ENCODE peak calls at places on chromosomes 1 and 21, in six cellular contexts. I is aorta; E is CD4-positive, alpha-beta memory T cell; U is astrocyte; J is CD8-positive, alpha-beta memory T cell; X is A673. C is an unnamed sample.
A peak's percentile ranks its signal among the peaks of the same experiment; 100 is the strongest.

GRCh38 chr1:227891223-227891954 is 56.3 kb downstream of the WNT9A start:
- DNase-seq in J (no peak), I (peak; percentile 33), U (no peak), E (no peak), X (no peak), C (no peak)

GRCh38 chr1:3902546-3902945 is 2.5 kb upstream of the C1orf174 start:
- DNase-seq in X (no peak), I (peak; percentile 15), J (no peak), E (peak; percentile 41), U (no peak), C (peak; percentile 79)

GRCh38 chr1:54340434-54340833 is 65.8 kb downstream of the SSBP3 start:
- DNase-seq in I (no peak), E (no peak), U (no peak), J (no peak), X (no peak), C (no peak)

GRCh38 chr1:151841141-151841540 is 1.5 kb upstream of the C2CD4D start:
- DNase-seq in X (no peak), U (peak; percentile 83), E (no peak), J (no peak), I (peak; percentile 28), C (no peak)

GRCh38 chr1:216758182-216758581 is 35.0 kb upstream of the ESRRG start:
- DNase-seq in J (no peak), X (no peak), U (no peak), I (no peak), E (no peak), C (no peak)

GRCh38 chr1:30475966-30476365 is 247.4 kb downstream of the MATN1 start:
- DNase-seq in U (no peak), X (no peak), E (no peak), I (no peak), J (no peak), C (no peak)

GRCh38 chr1:156608981-156609380 is 7.7 kb upstream of the GPATCH4 start:
- DNase-seq in E (peak; percentile 57), J (peak; percentile 39), U (no peak), I (no peak), X (peak; percentile 42), C (peak; percentile 86)

GRCh38 chr1:225765982-225766674 is 11.5 kb upstream of the SRP9 start:
- DNase-seq in E (no peak), I (no peak), X (no peak), U (no peak), J (no peak), C (no peak)

GRCh38 chr21:15455819-15456462 is 273.8 kb upstream of the USP25 start:
- DNase-seq in X (no peak), J (no peak), E (no peak), I (no peak), U (no peak), C (no peak)

GRCh38 chr1:58570094-58570493 is 7.0 kb downstream of the TACSTD2 start:
- DNase-seq in E (no peak), I (no peak), U (no peak), X (no peak), J (no peak), C (no peak)

GRCh38 chr21:42107881-42108553 is 36.9 kb downstream of the UMODL1 start:
- DNase-seq in E (peak; percentile 71), U (peak; percentile 25), I (peak; percentile 77), J (peak; percentile 23), X (peak; percentile 61), C (peak; percentile 95)
- H3K4me1 ChIP-seq in E (peaks cover 12% of the 10 kb centered on the region), U (no peaks in the 10 kb centered on the region), I (no peaks in the 10 kb centered on the region), J (peaks cover 16% of the 10 kb centered on the region), X (peaks cover 4% of the 10 kb centered on the region), C (peaks cover 31% of the 10 kb centered on the region)

GRCh38 chr1:209319549-209319948 is 264.0 kb upstream of the CAMK1G start:
- DNase-seq in E (no peak), J (no peak), U (no peak), I (no peak), X (no peak), C (no peak)

GRCh38 chr1:209323743-209324142 is 259.8 kb upstream of the CAMK1G start:
- DNase-seq in I (no peak), X (no peak), J (no peak), U (no peak), E (no peak), C (no peak)

GRCh38 chr1:209319057-209319432 is 264.5 kb upstream of the CAMK1G start:
- DNase-seq in J (no peak), U (no peak), X (no peak), I (no peak), E (no peak), C (no peak)

GRCh38 chr1:209316929-209317328 is 266.6 kb upstream of the CAMK1G start:
- DNase-seq in I (no peak), U (no peak), X (no peak), E (no peak), J (no peak), C (no peak)

GRCh38 chr1:209318302-209319056 is 265.0 kb upstream of the CAMK1G start:
- DNase-seq in E (no peak), J (no peak), X (no peak), U (peak; percentile 31), I (no peak), C (no peak)
- H3K4me1 ChIP-seq in E (no peaks in the 10 kb centered on the region), J (no peaks in the 10 kb centered on the region), X (no peaks in the 10 kb centered on the region), U (peaks cover 9% of the 10 kb centered on the region), I (no peaks in the 10 kb centered on the region), C (no peaks in the 10 kb centered on the region)

DNA sequence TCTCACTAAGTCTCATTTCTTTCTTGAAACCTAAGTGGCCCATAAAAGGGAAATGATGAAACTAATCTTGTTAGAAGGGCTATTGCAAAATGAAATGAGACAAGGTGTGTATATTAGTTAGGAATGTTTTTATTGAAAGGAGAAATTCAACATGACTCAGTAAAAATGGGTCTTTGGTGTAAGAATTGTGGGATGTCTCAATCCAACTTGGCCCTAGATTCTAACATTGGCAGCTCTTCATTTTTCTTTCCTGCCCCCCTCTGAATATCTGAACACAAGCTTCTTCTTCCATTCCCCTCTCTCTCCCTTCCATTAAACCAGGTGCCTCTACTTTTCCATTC is 26.8 kb upstream of the TARBP1 start:
- DNase-seq in U (peak; percentile 79), J (no peak), I (no peak), X (peak; percentile 81), E (no peak), C (no peak)
- H3K4me1 ChIP-seq in U (peaks cover 17% of the 10 kb centered on the region), J (no peaks in the 10 kb centered on the region), I (peaks cover 3% of the 10 kb centered on the region), X (peaks cover 47% of the 10 kb centered on the region), E (no peaks in the 10 kb centered on the region), C (peaks cover 7% of the 10 kb centered on the region)

DNA sequence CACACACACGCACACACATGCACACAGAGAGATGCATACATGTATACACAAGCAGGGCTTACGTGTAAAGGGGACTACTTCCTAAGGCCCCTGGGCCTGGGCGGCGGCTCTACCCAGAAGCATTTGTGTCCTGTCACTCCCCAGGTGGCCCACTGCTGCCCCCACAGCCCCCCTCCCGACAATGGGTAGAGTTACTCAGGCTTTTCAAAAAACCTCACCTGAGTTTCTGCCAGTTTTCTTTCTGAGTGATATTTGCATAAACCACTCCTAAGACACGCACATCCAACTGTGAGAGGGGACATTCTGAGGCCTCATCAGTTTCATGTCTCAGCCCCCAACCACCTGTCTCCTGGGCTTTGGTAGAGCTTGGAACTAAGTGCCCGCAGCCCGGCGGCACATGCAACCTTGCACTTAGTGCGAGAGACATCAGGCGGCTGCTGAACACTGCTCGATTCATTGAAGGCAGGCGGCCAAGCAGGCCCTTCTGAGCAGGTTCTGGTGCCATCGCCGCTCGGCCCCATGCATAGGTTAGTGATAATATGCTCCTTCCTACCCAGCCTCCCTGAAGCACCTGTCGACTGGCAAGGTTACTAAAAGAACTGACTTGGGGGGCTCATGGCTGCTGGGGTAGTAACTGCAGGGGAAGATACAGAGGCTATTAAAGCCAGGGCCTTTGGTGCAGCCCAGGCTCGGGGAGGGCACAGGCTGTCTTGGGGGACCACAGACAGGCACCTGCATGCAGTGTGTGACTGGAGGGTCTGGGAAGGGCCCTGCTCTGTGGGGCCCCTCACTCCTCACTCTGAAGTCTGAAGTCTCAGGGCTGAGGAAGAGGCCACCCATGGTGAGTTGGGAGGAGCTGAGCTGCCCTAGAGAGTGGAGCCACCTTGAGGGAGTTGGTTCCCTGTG is 364.2 kb upstream of the VAMP3 start:
- DNase-seq in J (no peak), X (no peak), E (no peak), I (peak; percentile 20), U (no peak), C (peak; percentile 43)
- H3K4me1 ChIP-seq in J (no peaks in the 10 kb centered on the region), X (no peaks in the 10 kb centered on the region), E (no peaks in the 10 kb centered on the region), I (no peaks in the 10 kb centered on the region), U (peaks cover 9% of the 10 kb centered on the region), C (peaks cover 16% of the 10 kb centered on the region)

DNA sequence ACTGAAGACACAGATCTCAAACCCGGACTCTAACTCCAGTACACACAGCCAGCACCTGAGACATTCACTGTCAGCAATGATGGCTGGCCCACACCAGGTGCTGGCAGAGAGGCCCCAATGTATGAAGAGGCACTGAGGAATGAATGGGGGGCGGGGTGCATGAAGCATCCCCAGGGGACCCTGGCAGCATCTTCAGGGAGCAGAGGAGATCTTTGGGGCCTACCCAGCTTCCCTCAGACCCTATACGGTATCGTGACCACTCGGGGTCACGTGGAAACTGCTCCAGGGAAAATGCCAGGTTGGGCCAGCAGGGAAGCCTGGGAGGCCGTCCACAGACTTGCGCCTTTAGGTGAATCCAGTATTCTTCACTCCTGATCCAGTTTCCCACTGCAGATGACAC is 84.3 kb downstream of the NPHP4 start:
- DNase-seq in X (no peak), I (no peak), E (no peak), U (no peak), J (no peak), C (no peak)
- H3K4me1 ChIP-seq in X (peaks cover 48% of the 10 kb centered on the region), I (no peaks in the 10 kb centered on the region), E (no peaks in the 10 kb centered on the region), U (no peaks in the 10 kb centered on the region), J (no peaks in the 10 kb centered on the region), C (no peaks in the 10 kb centered on the region)

DNA sequence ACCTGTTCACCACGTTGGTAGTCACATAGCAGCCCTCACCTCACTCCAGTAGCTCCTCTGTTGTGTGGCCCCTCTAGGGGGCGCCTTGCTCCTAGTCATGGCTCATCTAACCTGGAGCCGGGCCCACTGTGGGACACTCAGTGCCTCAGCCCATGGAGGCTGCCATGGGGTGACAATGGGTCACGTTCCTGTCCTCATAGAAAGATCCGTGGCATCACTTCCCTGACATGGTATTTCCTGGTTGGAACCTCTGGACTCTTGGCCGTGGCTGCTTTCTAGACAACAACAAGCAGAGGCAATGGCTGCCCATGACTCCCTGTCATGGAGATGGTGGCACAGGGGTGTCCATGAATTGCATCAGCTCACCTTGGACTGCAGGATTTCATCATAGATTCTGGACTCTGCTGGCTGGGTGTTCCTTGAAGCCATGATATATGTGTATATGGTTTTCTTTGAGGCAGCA is 27.5 kb upstream of the SLAMF6 start:
- DNase-seq in U (no peak), J (peak; percentile 33), E (peak; percentile 43), I (peak; percentile 59), X (peak; percentile 30), C (peak; percentile 78)
- H3K4me1 ChIP-seq in U (no peaks in the 10 kb centered on the region), J (peaks cover 6% of the 10 kb centered on the region), E (peaks cover 36% of the 10 kb centered on the region), I (no peaks in the 10 kb centered on the region), X (no peaks in the 10 kb centered on the region), C (peaks cover 61% of the 10 kb centered on the region)

GRCh38 chr1:97368296-97368695 is 552.5 kb downstream of the DPYD start:
- DNase-seq in X (no peak), I (no peak), E (no peak), U (no peak), J (no peak), C (no peak)
- H3K4me1 ChIP-seq in X (no peaks in the 10 kb centered on the region), I (no peaks in the 10 kb centered on the region), E (no peaks in the 10 kb centered on the region), U (peaks cover 6% of the 10 kb centered on the region), J (no peaks in the 10 kb centered on the region), C (no peaks in the 10 kb centered on the region)

C was measured in Karpas-422.